ENCODE peak calls at places on chromosomes 4 and X, in six cellular contexts. One of them, this sample, is unnamed.

GRCh38 chr4:30543057-30543456 is 177.1 kb upstream of the PCDH7 start:
- DNase-seq in prostate gland: no peak
- DNase-seq in stomach: no peak
- DNase-seq in upper lobe of left lung: no peak
- DNase-seq in GM12891: no peak
- DNase-seq in transverse colon: no peak
- DNase-seq in this sample: no peak

GRCh38 chr4:80876810-80877209 is 153.7 kb upstream of the BMP3 start:
- DNase-seq in prostate gland: no peak
- DNase-seq in stomach: no peak
- DNase-seq in upper lobe of left lung: no peak
- DNase-seq in GM12891: peak; percentile 15
- DNase-seq in transverse colon: no peak
- DNase-seq in this sample: peak; percentile 5

GRCh38 chr4:60605651-60606354 is 594.3 kb upstream of the ADGRL3 start:
- DNase-seq in prostate gland: no peak
- DNase-seq in stomach: no peak
- DNase-seq in upper lobe of left lung: no peak
- DNase-seq in GM12891: no peak
- DNase-seq in transverse colon: no peak
- DNase-seq in this sample: no peak

GRCh38 chrX:130179170-130179569 is 7.4 kb downstream of the RAB33A start:
- DNase-seq in prostate gland: no peak
- DNase-seq in stomach: no peak
- DNase-seq in upper lobe of left lung: no peak
- DNase-seq in GM12891: no peak
- DNase-seq in transverse colon: no peak
- DNase-seq in this sample: no peak

GRCh38 chrX:75603833-75604232 is 81.0 kb upstream of the ZDHHC15 start:
- DNase-seq in prostate gland: no peak
- DNase-seq in stomach: no peak
- DNase-seq in upper lobe of left lung: no peak
- DNase-seq in GM12891: peak; percentile 1
- DNase-seq in transverse colon: no peak
- DNase-seq in this sample: peak; percentile 8

GRCh38 chr4:106615407-106615945 is 246.9 kb upstream of the GIMD1 start:
- DNase-seq in prostate gland: no peak
- DNase-seq in stomach: no peak
- DNase-seq in upper lobe of left lung: no peak
- DNase-seq in GM12891: no peak
- DNase-seq in transverse colon: no peak
- DNase-seq in this sample: no peak

GRCh38 chr4:88705805-88706518 is 8.3 kb upstream of the NAP1L5 start:
- DNase-seq in prostate gland: no peak
- DNase-seq in stomach: no peak
- DNase-seq in upper lobe of left lung: no peak
- DNase-seq in GM12891: no peak
- DNase-seq in transverse colon: no peak
- DNase-seq in this sample: no peak

GRCh38 chr4:68346461-68346860 is 3.4 kb downstream of the YTHDC1 start:
- DNase-seq in prostate gland: no peak
- DNase-seq in stomach: no peak
- DNase-seq in upper lobe of left lung: no peak
- DNase-seq in GM12891: no peak
- DNase-seq in transverse colon: no peak
- DNase-seq in this sample: no peak

GRCh38 chr4:98659741-98660507 is 1.5 kb upstream of the TSPAN5 start:
- DNase-seq in prostate gland: no peak
- DNase-seq in stomach: no peak
- DNase-seq in upper lobe of left lung: no peak
- DNase-seq in GM12891: no peak
- DNase-seq in transverse colon: no peak
- DNase-seq in this sample: no peak

GRCh38 chrX:40157228-40158035 is 59.7 kb upstream of the BCOR start:
- DNase-seq in prostate gland: no peak
- DNase-seq in stomach: no peak
- DNase-seq in upper lobe of left lung: no peak
- DNase-seq in GM12891: no peak
- DNase-seq in transverse colon: no peak
- DNase-seq in this sample: no peak

GRCh38 chr4:145132521-145133098 is 34.5 kb downstream of the ABCE1 start:
- DNase-seq in prostate gland: no peak
- DNase-seq in stomach: no peak
- DNase-seq in upper lobe of left lung: no peak
- DNase-seq in GM12891: no peak
- DNase-seq in transverse colon: no peak
- DNase-seq in this sample: peak; percentile 9

GRCh38 chrX:136130931-136131843 is 16.1 kb upstream of the FHL1 start:
- DNase-seq in prostate gland: no peak
- DNase-seq in stomach: no peak
- DNase-seq in upper lobe of left lung: no peak
- DNase-seq in GM12891: no peak
- DNase-seq in transverse colon: no peak
- DNase-seq in this sample: no peak

GRCh38 chr4:113534698-113535097 is 226.8 kb downstream of the CAMK2D start:
- DNase-seq in prostate gland: no peak
- DNase-seq in stomach: no peak
- DNase-seq in upper lobe of left lung: no peak
- DNase-seq in GM12891: no peak
- DNase-seq in transverse colon: no peak
- DNase-seq in this sample: no peak

GRCh38 chr4:135240796-135241195 is 1039.2 kb upstream of the PABPC4L start:
- DNase-seq in prostate gland: no peak
- DNase-seq in stomach: no peak
- DNase-seq in upper lobe of left lung: no peak
- DNase-seq in GM12891: no peak
- DNase-seq in transverse colon: no peak
- DNase-seq in this sample: no peak

GRCh38 chr4:120007171-120007894 is 59.3 kb downstream of the MAD2L1 start:
- DNase-seq in prostate gland: no peak
- DNase-seq in stomach: no peak
- DNase-seq in upper lobe of left lung: no peak
- DNase-seq in GM12891: no peak
- DNase-seq in transverse colon: no peak
- DNase-seq in this sample: no peak

GRCh38 chr4:3704669-3705068 is 61.5 kb upstream of the ADRA2C start:
- DNase-seq in prostate gland: no peak
- DNase-seq in stomach: no peak
- DNase-seq in upper lobe of left lung: no peak
- DNase-seq in GM12891: no peak
- DNase-seq in transverse colon: no peak
- DNase-seq in this sample: no peak

GRCh38 chr4:69383281-69383680 is 103.0 kb downstream of the UGT2B28 start:
- DNase-seq in prostate gland: no peak
- DNase-seq in stomach: no peak
- DNase-seq in upper lobe of left lung: no peak
- DNase-seq in GM12891: no peak
- DNase-seq in transverse colon: no peak
- DNase-seq in this sample: no peak

GRCh38 chr4:155548173-155548572 is 118.5 kb upstream of the GUCY1A1 start:
- DNase-seq in prostate gland: no peak
- DNase-seq in stomach: no peak
- DNase-seq in upper lobe of left lung: no peak
- DNase-seq in GM12891: no peak
- DNase-seq in transverse colon: no peak
- DNase-seq in this sample: no peak

GRCh38 chrX:108000751-108001150 is 18.6 kb upstream of the TEX13B start:
- DNase-seq in prostate gland: peak; percentile 41
- DNase-seq in stomach: no peak
- DNase-seq in upper lobe of left lung: no peak
- DNase-seq in GM12891: no peak
- DNase-seq in transverse colon: no peak
- DNase-seq in this sample: no peak

GRCh38 chrX:2898861-2899512 is 30.2 kb downstream of the ARSD start:
- DNase-seq in prostate gland: peak; percentile 33
- DNase-seq in stomach: peak; percentile 68
- DNase-seq in upper lobe of left lung: peak; percentile 41
- DNase-seq in GM12891: no peak
- DNase-seq in transverse colon: peak; percentile 58
- DNase-seq in this sample: no peak

GRCh38 chr4:47468686-47469365 is 5.3 kb upstream of the COMMD8 start:
- DNase-seq in prostate gland: no peak
- DNase-seq in stomach: no peak
- DNase-seq in upper lobe of left lung: no peak
- DNase-seq in GM12891: no peak
- DNase-seq in transverse colon: no peak
- DNase-seq in this sample: no peak

GRCh38 chr4:47462799-47463234 is 685 bp downstream of the COMMD8 start:
- DNase-seq in prostate gland: no peak
- DNase-seq in stomach: no peak
- DNase-seq in upper lobe of left lung: no peak
- DNase-seq in GM12891: no peak
- DNase-seq in transverse colon: no peak
- DNase-seq in this sample: no peak

GRCh38 chr4:47466061-47466785 is 2.7 kb upstream of the COMMD8 start:
- DNase-seq in prostate gland: no peak
- DNase-seq in stomach: no peak
- DNase-seq in upper lobe of left lung: no peak
- DNase-seq in GM12891: no peak
- DNase-seq in transverse colon: no peak
- DNase-seq in this sample: no peak

GRCh38 chr4:47465008-47465407 is 1.5 kb upstream of the COMMD8 start:
- DNase-seq in prostate gland: no peak
- DNase-seq in stomach: no peak
- DNase-seq in upper lobe of left lung: no peak
- DNase-seq in GM12891: peak; percentile 2
- DNase-seq in transverse colon: no peak
- DNase-seq in this sample: peak; percentile 8

DNA sequence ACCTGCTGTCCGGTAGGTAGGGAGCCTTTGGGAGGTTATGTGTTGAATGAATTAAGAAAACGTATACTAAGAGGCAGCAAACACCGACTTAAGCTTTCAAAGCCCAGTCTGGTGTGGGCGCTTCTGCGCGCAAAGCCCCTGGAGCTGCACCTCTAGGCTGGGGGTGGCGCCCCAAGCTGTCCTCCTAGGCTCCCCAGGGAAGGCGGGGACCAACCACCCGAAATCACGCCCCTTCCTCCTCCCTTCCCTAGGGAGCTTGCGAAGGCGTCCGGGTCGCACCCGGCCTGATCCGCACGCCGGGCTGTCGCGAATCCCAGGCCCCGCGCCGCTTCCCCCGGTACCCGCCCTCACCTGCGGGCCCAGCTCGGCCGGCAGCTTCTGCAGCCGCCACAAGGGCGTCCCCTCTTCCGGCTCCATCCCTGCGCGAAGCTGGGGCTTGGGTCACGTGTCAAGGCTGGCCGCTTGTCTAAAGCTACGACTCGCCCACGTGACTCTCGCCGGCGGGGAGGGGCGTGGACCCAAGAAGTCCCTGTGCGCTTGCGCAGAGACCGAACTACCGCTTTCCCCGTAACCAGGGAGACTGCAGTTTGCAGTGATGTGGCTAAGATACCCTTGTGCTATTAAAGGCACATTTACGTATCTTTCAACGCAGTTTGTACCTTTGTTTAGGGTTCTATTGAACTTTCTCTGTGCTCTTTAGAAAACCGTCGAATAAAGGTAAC is at the start of gene COMMD8:
- DNase-seq in prostate gland: peak; percentile 95
- DNase-seq in stomach: peak; percentile 97
- DNase-seq in upper lobe of left lung: peak; percentile 98
- DNase-seq in GM12891: peak; percentile 83
- DNase-seq in transverse colon: peak; percentile 98
- DNase-seq in this sample: peak; percentile 75
- TF ChIP-seq POLR2A in prostate gland: peak; percentile 53
- TF ChIP-seq POLR2A in stomach: peak; percentile 53
- TF ChIP-seq POLR2A in upper lobe of left lung: no peak
- TF ChIP-seq POLR2A in GM12891: peak; percentile 84
- TF ChIP-seq POLR2A in transverse colon: peak; percentile 70
- TF ChIP-seq POLR2A in this sample: peak; percentile 88

GRCh38 chrX:13033193-13033592 is 11.2 kb downstream of the FAM9C start:
- DNase-seq in prostate gland: no peak
- DNase-seq in stomach: no peak
- DNase-seq in upper lobe of left lung: no peak
- DNase-seq in GM12891: no peak
- DNase-seq in transverse colon: no peak
- DNase-seq in this sample: no peak
- TF ChIP-seq POLR2AphosphoS5 in prostate gland: no peak
- TF ChIP-seq POLR2AphosphoS5 in stomach: no peak
- TF ChIP-seq POLR2AphosphoS5 in upper lobe of left lung: no peak
- TF ChIP-seq POLR2AphosphoS5 in GM12891: no peak
- TF ChIP-seq POLR2AphosphoS5 in transverse colon: no peak
- TF ChIP-seq POLR2AphosphoS5 in this sample: no peak

DNA sequence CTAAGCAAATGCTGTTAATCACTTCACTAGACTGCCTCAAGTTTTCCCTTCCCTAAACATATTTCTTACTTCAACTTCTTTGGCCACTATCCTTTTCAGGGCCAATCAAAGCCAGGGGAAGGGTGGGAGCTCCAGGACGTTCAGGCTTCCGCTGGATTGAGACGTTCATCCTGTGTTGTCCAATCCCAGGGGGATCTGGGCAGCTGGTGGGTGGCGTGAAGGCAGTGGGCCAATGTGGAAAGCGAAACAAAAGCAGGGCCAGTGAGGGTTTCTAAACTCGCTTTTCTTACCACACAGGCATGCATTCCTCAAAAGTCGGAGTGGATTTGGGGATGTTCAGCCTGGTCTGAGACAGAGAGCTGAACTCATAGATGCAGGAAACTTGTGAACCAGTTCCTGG is 7.6 kb downstream of the CXCL13 start:
- DNase-seq in prostate gland: no peak
- DNase-seq in stomach: no peak
- DNase-seq in upper lobe of left lung: no peak
- DNase-seq in GM12891: no peak
- DNase-seq in transverse colon: no peak
- DNase-seq in this sample: no peak
- TF ChIP-seq POLR2A in prostate gland: no peak
- TF ChIP-seq POLR2A in stomach: no peak
- TF ChIP-seq POLR2A in upper lobe of left lung: no peak
- TF ChIP-seq POLR2A in GM12891: no peak
- TF ChIP-seq POLR2A in transverse colon: no peak
- TF ChIP-seq POLR2A in this sample: no peak

DNA sequence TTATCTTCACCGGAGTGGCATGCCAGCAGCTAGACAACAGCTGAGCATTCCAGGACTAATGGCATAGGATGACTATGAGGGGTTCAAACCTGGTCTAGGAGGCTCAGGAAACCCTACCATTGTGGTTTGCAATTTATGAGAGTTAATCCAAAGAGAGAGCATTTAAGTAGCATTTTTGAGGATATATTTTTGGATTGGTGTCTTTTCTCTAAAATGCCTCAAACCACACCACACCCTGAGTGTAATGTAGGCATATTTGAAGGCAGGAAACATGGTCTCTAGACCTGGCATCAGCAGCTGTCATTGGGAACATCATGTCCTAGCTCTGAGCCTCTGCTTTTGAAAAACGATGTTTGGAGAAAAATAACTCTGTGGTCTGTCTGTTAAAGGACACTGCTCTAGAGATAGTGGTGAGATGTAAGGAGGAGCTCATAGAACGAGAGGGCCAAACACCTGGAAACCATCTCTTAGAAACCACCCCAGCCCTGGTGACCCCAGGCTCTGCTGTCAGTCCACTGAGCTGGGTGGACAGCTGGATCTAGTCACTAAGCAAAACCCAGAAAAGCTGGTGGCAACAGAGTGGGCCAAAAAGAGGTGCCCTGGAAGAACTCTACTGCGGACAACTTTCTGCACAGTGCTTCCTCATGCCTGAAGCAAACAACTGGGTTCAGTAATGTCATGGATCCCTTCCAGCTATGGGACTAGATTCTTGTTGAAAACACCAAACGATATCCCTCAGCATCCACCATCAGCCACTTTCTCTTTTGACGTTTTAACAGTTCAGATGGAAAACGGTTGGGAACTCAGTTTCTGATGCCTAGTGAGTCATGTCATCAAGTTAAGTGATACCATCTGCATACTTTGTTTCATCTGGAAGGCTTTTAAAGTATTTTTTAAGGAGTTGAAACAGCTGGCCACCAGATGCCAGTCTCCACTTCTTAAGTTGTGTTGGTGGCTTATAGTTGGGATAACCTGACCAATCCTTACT is 100.2 kb upstream of the C1QTNF7 start:
- DNase-seq in prostate gland: no peak
- DNase-seq in stomach: no peak
- DNase-seq in upper lobe of left lung: no peak
- DNase-seq in GM12891: no peak
- DNase-seq in transverse colon: no peak
- DNase-seq in this sample: no peak
- TF ChIP-seq POLR2AphosphoS5 in prostate gland: no peak
- TF ChIP-seq POLR2AphosphoS5 in stomach: no peak
- TF ChIP-seq POLR2AphosphoS5 in upper lobe of left lung: peak; percentile 49
- TF ChIP-seq POLR2AphosphoS5 in GM12891: no peak
- TF ChIP-seq POLR2AphosphoS5 in transverse colon: peak; percentile 41
- TF ChIP-seq POLR2AphosphoS5 in this sample: no peak